ENCODE peak calls at places on chromosome 13, in seven cellular contexts. B is MCF 10A, L is colonic mucosa, Y is adrenal gland, N is brain microvascular endothelial cell, F is retinal pigment epithelial cell, A is AG04450. O is an unnamed sample.

GRCh38 chr13:72168126-72168525 is 301.1 kb upstream of the DACH1 start:
- DNase-seq in Y (no peak), N (no peak), B (no peak), L (no peak), A (no peak), F (no peak), O (no peak)

GRCh38 chr13:45809810-45810394 is 41.7 kb downstream of the SIAH3 start:
- DNase-seq in B (no peak), N (peak), A (no peak), F (no peak), L (no peak), Y (no peak), O (no peak)

GRCh38 chr13:113671066-113672001 is 4.3 kb downstream of the GRK1 start:
- DNase-seq in N (no peak), L (no peak), F (no peak), A (no peak), B (no peak), Y (peak), O (no peak)

GRCh38 chr13:90445179-90445578 is 902.3 kb upstream of the MIR17HG start:
- DNase-seq in A (peak), L (no peak), F (peak), B (peak), Y (peak), N (peak), O (peak)

GRCh38 chr13:72194531-72194930 is 327.5 kb upstream of the DACH1 start:
- DNase-seq in F (no peak), B (no peak), A (no peak), Y (no peak), N (no peak), L (peak), O (no peak)

GRCh38 chr13:110450016-110450900 is 111.3 kb downstream of the RAB20 start:
- DNase-seq in A (no peak), B (no peak), F (no peak), L (no peak), Y (no peak), N (no peak), O (no peak)

GRCh38 chr13:59906413-59907027 is 257.2 kb downstream of the DIAPH3 start:
- DNase-seq in N (peak), L (no peak), Y (no peak), A (peak), B (peak), F (peak), O (peak)

GRCh38 chr13:19587635-19588300 is 26.4 kb upstream of the TPTE2 start:
- DNase-seq in N (peak), L (no peak), B (peak), F (no peak), Y (no peak), A (no peak), O (no peak)

GRCh38 chr13:62781866-62782265 is 1366.2 kb upstream of the PCDH20 start:
- DNase-seq in N (no peak), A (no peak), Y (no peak), B (no peak), L (no peak), F (no peak), O (no peak)

GRCh38 chr13:53242015-53242414 is 213.4 kb downstream of the OLFM4 start:
- DNase-seq in A (no peak), L (no peak), Y (no peak), N (no peak), B (no peak), F (no peak), O (no peak)

GRCh38 chr13:45413826-45414312 is 4.3 kb downstream of the SLC25A30 start:
- DNase-seq in F (no peak), N (no peak), B (no peak), Y (no peak), L (no peak), A (no peak), O (no peak)

GRCh38 chr13:90055121-90055520 is 1292.4 kb upstream of the MIR17HG start:
- DNase-seq in Y (no peak), A (no peak), L (no peak), N (no peak), B (peak), F (no peak), O (peak)

GRCh38 chr13:21610687-21611086 is 6.7 kb upstream of the MICU2 start:
- DNase-seq in F (no peak), L (no peak), N (no peak), A (no peak), Y (no peak), B (no peak), O (no peak)

GRCh38 chr13:68481130-68481529 is 1251.0 kb upstream of the PCDH9 start:
- DNase-seq in A (no peak), F (peak), Y (no peak), L (no peak), B (no peak), N (no peak), O (no peak)

GRCh38 chr13:28622286-28622685 is 36.6 kb upstream of the POMP start:
- DNase-seq in L (peak), B (no peak), F (no peak), N (no peak), A (no peak), Y (peak), O (no peak)

GRCh38 chr13:106533101-106533939 is 2.1 kb downstream of the EFNB2 start:
- DNase-seq in L (peak), N (peak), Y (peak), B (peak), F (no peak), A (peak), O (peak)

GRCh38 chr13:76799696-76800095 is 86.5 kb downstream of the KCTD12 start:
- DNase-seq in L (no peak), F (peak), A (no peak), B (no peak), Y (no peak), N (no peak), O (no peak)

GRCh38 chr13:21443171-21443570 is 15.9 kb downstream of the ZDHHC20 start:
- DNase-seq in Y (no peak), A (no peak), B (no peak), L (no peak), F (no peak), N (no peak), O (no peak)

GRCh38 chr13:73215807-73216206 is 157.0 kb downstream of the KLF5 start:
- DNase-seq in Y (no peak), A (no peak), L (no peak), N (peak), F (no peak), B (peak), O (no peak)

GRCh38 chr13:25901460-25902376 is 150.1 kb downstream of the SHISA2 start:
- DNase-seq in N (peak), L (no peak), Y (no peak), B (peak), A (no peak), F (no peak), O (peak)

GRCh38 chr13:50162567-50162966 is 147.3 kb downstream of the KCNRG start:
- DNase-seq in B (no peak), A (no peak), L (no peak), F (no peak), Y (no peak), N (no peak), O (no peak)

DNA sequence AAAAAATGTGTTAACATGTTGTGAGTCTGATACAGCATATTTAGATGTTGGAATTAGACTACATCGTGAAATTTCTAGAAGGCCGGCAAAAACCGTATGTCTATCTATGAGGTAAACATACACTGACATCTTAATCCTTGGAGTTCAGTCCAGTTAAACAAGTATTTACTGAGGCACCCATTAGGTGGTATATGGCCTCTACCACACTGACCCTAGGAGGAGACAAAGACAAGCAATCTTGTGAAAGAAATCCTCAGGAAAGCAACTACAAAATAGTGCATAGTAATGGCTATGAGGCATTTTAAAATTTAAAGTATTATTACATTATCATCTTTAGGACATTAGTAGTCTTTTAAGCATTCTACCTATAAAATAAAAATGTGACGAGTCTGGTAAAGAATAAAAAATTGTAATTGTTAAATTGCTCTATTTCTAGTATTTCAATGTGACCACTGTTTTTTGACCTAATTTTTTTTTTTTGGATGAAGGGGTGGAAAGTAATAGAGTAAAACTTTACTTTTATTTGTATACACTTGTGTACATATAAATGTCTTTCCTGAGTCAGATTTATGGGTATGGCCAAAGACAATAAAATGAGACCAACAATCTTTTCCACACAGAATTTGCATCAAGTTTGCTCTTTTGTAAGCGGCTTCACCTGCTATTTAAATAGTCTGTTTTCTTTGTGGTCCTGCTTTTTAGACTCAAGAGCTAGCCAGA is 50.5 kb downstream of the KATNAL1 start:
- DNase-seq in Y (no peak), B (peak), F (no peak), N (no peak), L (no peak), A (no peak), O (no peak)
- TF ChIP-seq CTCF in Y (no peak), B (no peak), F (no peak), N (no peak), L (no peak), A (peak), O (no peak)

GRCh38 chr13:112054616-112055015 is 12.3 kb upstream of the SOX1 start:
- DNase-seq in N (no peak), B (no peak), F (no peak), L (no peak), Y (no peak), A (no peak), O (no peak)
- TF ChIP-seq CTCF in N (no peak), B (no peak), F (no peak), L (no peak), Y (no peak), A (no peak), O (no peak)

DNA sequence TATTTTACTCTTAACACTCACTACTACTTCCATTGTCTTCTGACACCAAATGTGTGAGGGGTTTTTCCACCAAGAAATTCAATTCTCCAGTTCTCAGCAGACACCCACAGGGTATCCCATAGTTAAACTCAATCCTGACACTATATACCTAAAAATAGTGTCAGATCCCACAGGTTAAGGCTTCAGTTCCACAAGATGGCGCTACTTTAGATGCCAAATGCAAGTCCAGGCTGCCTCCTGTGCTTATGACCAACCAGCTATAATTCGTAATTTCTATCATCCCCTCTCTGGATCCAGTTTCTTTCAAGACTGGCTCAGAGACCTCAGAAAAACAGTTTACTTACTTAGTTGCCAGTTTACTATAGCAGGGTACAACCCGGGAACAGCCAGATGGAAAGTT is 1146.2 kb upstream of the SPRY2 start:
- DNase-seq in L (peak), Y (no peak), N (peak), B (peak), F (peak), A (no peak), O (peak)
- TF ChIP-seq CTCF in L (no peak), Y (no peak), N (peak), B (peak), F (peak), A (no peak), O (peak)

GRCh38 chr13:70964124-70964523 is 855.9 kb upstream of the KLHL1 start:
- DNase-seq in F (no peak), L (no peak), A (no peak), Y (no peak), N (no peak), B (peak), O (no peak)
- TF ChIP-seq CTCF in F (peak), L (no peak), A (peak), Y (no peak), N (peak), B (no peak), O (no peak)